ENCODE peak calls at places on chromosomes 11 and 22, in five cellular contexts. One of them, this sample, is unnamed.

GRCh38 chr11:113862430-113862829 is 12.9 kb downstream of the USP28 start:
- DNase-seq in RPMI8226: no peak
- DNase-seq in hippocampal formation: no peak
- DNase-seq in stomach: no peak
- DNase-seq in HuH-7.5: no peak
- DNase-seq in this sample: no peak

GRCh38 chr11:63490551-63491239 is at the start of gene PLAAT5:
- DNase-seq in RPMI8226: no peak
- DNase-seq in hippocampal formation: peak; percentile 64
- DNase-seq in stomach: no peak
- DNase-seq in HuH-7.5: no peak
- DNase-seq in this sample: peak; percentile 86

GRCh38 chr11:117856892-117857291 is 19.6 kb downstream of the FXYD6 start:
- DNase-seq in RPMI8226: no peak
- DNase-seq in hippocampal formation: no peak
- DNase-seq in stomach: peak; percentile 7
- DNase-seq in HuH-7.5: no peak
- DNase-seq in this sample: peak; percentile 44

GRCh38 chr11:15483205-15483604 is 368.5 kb downstream of the INSC start:
- DNase-seq in RPMI8226: no peak
- DNase-seq in hippocampal formation: no peak
- DNase-seq in stomach: no peak
- DNase-seq in HuH-7.5: no peak
- DNase-seq in this sample: no peak

GRCh38 chr22:39997939-39998726 is 3.4 kb downstream of the FAM83F start:
- DNase-seq in RPMI8226: peak; percentile 16
- DNase-seq in hippocampal formation: no peak
- DNase-seq in stomach: peak; percentile 83
- DNase-seq in HuH-7.5: peak; percentile 40
- DNase-seq in this sample: no peak

GRCh38 chr11:1194977-1195689 is 27.7 kb upstream of the MUC5B start:
- DNase-seq in RPMI8226: no peak
- DNase-seq in hippocampal formation: no peak
- DNase-seq in stomach: peak; percentile 26
- DNase-seq in HuH-7.5: no peak
- DNase-seq in this sample: peak; percentile 73

GRCh38 chr11:57800444-57801184 is 39.0 kb downstream of the CTNND1 start:
- DNase-seq in RPMI8226: peak; percentile 65
- DNase-seq in hippocampal formation: no peak
- DNase-seq in stomach: no peak
- DNase-seq in HuH-7.5: no peak
- DNase-seq in this sample: no peak

GRCh38 chr11:119897576-119897975 is 168.6 kb upstream of the NECTIN1 start:
- DNase-seq in RPMI8226: no peak
- DNase-seq in hippocampal formation: no peak
- DNase-seq in stomach: no peak
- DNase-seq in HuH-7.5: no peak
- DNase-seq in this sample: peak; percentile 69

GRCh38 chr22:49617866-49618688 is 209.6 kb downstream of the BRD1 start:
- DNase-seq in RPMI8226: no peak
- DNase-seq in hippocampal formation: no peak
- DNase-seq in stomach: no peak
- DNase-seq in HuH-7.5: no peak
- DNase-seq in this sample: peak; percentile 70

GRCh38 chr11:128462802-128463385 is 124.5 kb downstream of the ETS1 start:
- DNase-seq in RPMI8226: no peak
- DNase-seq in hippocampal formation: no peak
- DNase-seq in stomach: no peak
- DNase-seq in HuH-7.5: no peak
- DNase-seq in this sample: no peak

GRCh38 chr22:23150762-23151161 is 5.5 kb downstream of the RAB36 start:
- DNase-seq in RPMI8226: no peak
- DNase-seq in hippocampal formation: no peak
- DNase-seq in stomach: no peak
- DNase-seq in HuH-7.5: no peak
- DNase-seq in this sample: no peak

GRCh38 chr22:39481054-39481453 is 21.0 kb upstream of the MIEF1 start:
- DNase-seq in RPMI8226: no peak
- DNase-seq in hippocampal formation: no peak
- DNase-seq in stomach: no peak
- DNase-seq in HuH-7.5: no peak
- DNase-seq in this sample: no peak

GRCh38 chr11:123434911-123435310 is 4.8 kb downstream of the GRAMD1B start:
- DNase-seq in RPMI8226: no peak
- DNase-seq in hippocampal formation: no peak
- DNase-seq in stomach: no peak
- DNase-seq in HuH-7.5: no peak
- DNase-seq in this sample: no peak

GRCh38 chr11:75069473-75069872 is 27.2 kb downstream of the OR2AT4 start:
- DNase-seq in RPMI8226: no peak
- DNase-seq in hippocampal formation: no peak
- DNase-seq in stomach: no peak
- DNase-seq in HuH-7.5: no peak
- DNase-seq in this sample: no peak

GRCh38 chr11:111206472-111206871 is 39.1 kb upstream of the POU2AF2 start:
- DNase-seq in RPMI8226: no peak
- DNase-seq in hippocampal formation: no peak
- DNase-seq in stomach: no peak
- DNase-seq in HuH-7.5: no peak
- DNase-seq in this sample: no peak